ENCODE peak calls at places on chromosomes 7 and 10, in eight cellular contexts. One of them, this sample, is unnamed.

GRCh38 chr10:89301721-89302445 is at the start of gene IFIT2:
- DNase-seq in HEK293T: peak
- DNase-seq in islet precursor cell: no peak
- DNase-seq in naive B cell: peak
- DNase-seq in esophagus squamous epithelium: no peak
- DNase-seq in CD8-positive, alpha-beta memory T cell: peak
- DNase-seq in anterior cingulate cortex: no peak
- DNase-seq in T-helper 2 cell: no peak
- DNase-seq in this sample: peak

GRCh38 chr7:29288534-29289091 is 94.0 kb downstream of the CHN2 start:
- DNase-seq in CD8-positive, alpha-beta memory T cell: no peak
- DNase-seq in islet precursor cell: no peak
- DNase-seq in naive B cell: no peak
- DNase-seq in anterior cingulate cortex: no peak
- DNase-seq in HEK293T: no peak
- DNase-seq in esophagus squamous epithelium: no peak
- DNase-seq in T-helper 2 cell: no peak
- DNase-seq in this sample: no peak

GRCh38 chr7:120609136-120609753 is 248.7 kb downstream of the TSPAN12 start:
- DNase-seq in naive B cell: no peak
- DNase-seq in HEK293T: no peak
- DNase-seq in CD8-positive, alpha-beta memory T cell: no peak
- DNase-seq in islet precursor cell: no peak
- DNase-seq in anterior cingulate cortex: no peak
- DNase-seq in T-helper 2 cell: no peak
- DNase-seq in esophagus squamous epithelium: no peak
- DNase-seq in this sample: no peak

GRCh38 chr7:103106336-103107070 is 31.6 kb downstream of the ARMC10 start:
- DNase-seq in T-helper 2 cell: no peak
- DNase-seq in CD8-positive, alpha-beta memory T cell: no peak
- DNase-seq in islet precursor cell: peak
- DNase-seq in esophagus squamous epithelium: no peak
- DNase-seq in naive B cell: no peak
- DNase-seq in HEK293T: no peak
- DNase-seq in anterior cingulate cortex: no peak
- DNase-seq in this sample: peak

GRCh38 chr7:5237286-5237685 is 45.5 kb upstream of the SLC29A4 start:
- DNase-seq in naive B cell: no peak
- DNase-seq in CD8-positive, alpha-beta memory T cell: no peak
- DNase-seq in T-helper 2 cell: no peak
- DNase-seq in islet precursor cell: no peak
- DNase-seq in esophagus squamous epithelium: no peak
- DNase-seq in anterior cingulate cortex: peak
- DNase-seq in HEK293T: no peak
- DNase-seq in this sample: no peak

GRCh38 chr10:43204943-43205671 is 61.8 kb downstream of the RASGEF1A start:
- DNase-seq in esophagus squamous epithelium: no peak
- DNase-seq in anterior cingulate cortex: peak
- DNase-seq in T-helper 2 cell: peak
- DNase-seq in islet precursor cell: peak
- DNase-seq in HEK293T: peak
- DNase-seq in CD8-positive, alpha-beta memory T cell: no peak
- DNase-seq in naive B cell: peak
- DNase-seq in this sample: peak

GRCh38 chr7:129108583-129108982 is 35.9 kb upstream of the TSPAN33 start:
- DNase-seq in CD8-positive, alpha-beta memory T cell: no peak
- DNase-seq in esophagus squamous epithelium: no peak
- DNase-seq in anterior cingulate cortex: no peak
- DNase-seq in islet precursor cell: no peak
- DNase-seq in T-helper 2 cell: no peak
- DNase-seq in HEK293T: no peak
- DNase-seq in naive B cell: no peak
- DNase-seq in this sample: no peak

GRCh38 chr7:78284945-78285344 is 486.4 kb downstream of the PHTF2 start:
- DNase-seq in esophagus squamous epithelium: no peak
- DNase-seq in naive B cell: no peak
- DNase-seq in CD8-positive, alpha-beta memory T cell: no peak
- DNase-seq in HEK293T: no peak
- DNase-seq in anterior cingulate cortex: no peak
- DNase-seq in T-helper 2 cell: no peak
- DNase-seq in islet precursor cell: no peak
- DNase-seq in this sample: no peak

GRCh38 chr10:92677708-92678107 is 12.0 kb upstream of the HHEX start:
- DNase-seq in anterior cingulate cortex: no peak
- DNase-seq in CD8-positive, alpha-beta memory T cell: no peak
- DNase-seq in esophagus squamous epithelium: no peak
- DNase-seq in islet precursor cell: no peak
- DNase-seq in HEK293T: no peak
- DNase-seq in naive B cell: no peak
- DNase-seq in T-helper 2 cell: no peak
- DNase-seq in this sample: no peak

GRCh38 chr10:112332022-112332421 is 41.9 kb upstream of the ACSL5 start:
- DNase-seq in CD8-positive, alpha-beta memory T cell: no peak
- DNase-seq in T-helper 2 cell: no peak
- DNase-seq in esophagus squamous epithelium: no peak
- DNase-seq in islet precursor cell: no peak
- DNase-seq in HEK293T: no peak
- DNase-seq in anterior cingulate cortex: no peak
- DNase-seq in naive B cell: no peak
- DNase-seq in this sample: no peak

GRCh38 chr7:25846722-25847121 is 305.3 kb upstream of the NFE2L3 start:
- DNase-seq in anterior cingulate cortex: no peak
- DNase-seq in HEK293T: no peak
- DNase-seq in CD8-positive, alpha-beta memory T cell: no peak
- DNase-seq in naive B cell: no peak
- DNase-seq in islet precursor cell: no peak
- DNase-seq in T-helper 2 cell: no peak
- DNase-seq in esophagus squamous epithelium: no peak
- DNase-seq in this sample: no peak

GRCh38 chr10:74738985-74739567 is 87.3 kb upstream of the KAT6B start:
- DNase-seq in esophagus squamous epithelium: no peak
- DNase-seq in HEK293T: no peak
- DNase-seq in anterior cingulate cortex: no peak
- DNase-seq in CD8-positive, alpha-beta memory T cell: peak
- DNase-seq in islet precursor cell: no peak
- DNase-seq in naive B cell: peak
- DNase-seq in T-helper 2 cell: no peak
- DNase-seq in this sample: peak

GRCh38 chr7:122305475-122306319 is 1.1 kb upstream of the FEZF1 start:
- DNase-seq in HEK293T: peak
- DNase-seq in esophagus squamous epithelium: no peak
- DNase-seq in naive B cell: no peak
- DNase-seq in T-helper 2 cell: no peak
- DNase-seq in CD8-positive, alpha-beta memory T cell: no peak
- DNase-seq in islet precursor cell: peak
- DNase-seq in anterior cingulate cortex: no peak
- DNase-seq in this sample: no peak

GRCh38 chr10:128296608-128297007 is 170.4 kb upstream of the MKI67 start:
- DNase-seq in T-helper 2 cell: no peak
- DNase-seq in esophagus squamous epithelium: no peak
- DNase-seq in anterior cingulate cortex: no peak
- DNase-seq in naive B cell: no peak
- DNase-seq in CD8-positive, alpha-beta memory T cell: no peak
- DNase-seq in islet precursor cell: no peak
- DNase-seq in HEK293T: no peak
- DNase-seq in this sample: no peak

GRCh38 chr7:100545636-100546128 is 6.7 kb downstream of the AGFG2 start:
- DNase-seq in CD8-positive, alpha-beta memory T cell: peak
- DNase-seq in HEK293T: no peak
- DNase-seq in anterior cingulate cortex: no peak
- DNase-seq in T-helper 2 cell: no peak
- DNase-seq in islet precursor cell: peak
- DNase-seq in naive B cell: no peak
- DNase-seq in esophagus squamous epithelium: no peak
- DNase-seq in this sample: peak

GRCh38 chr7:137480824-137481365 is 137.4 kb upstream of the PTN start:
- DNase-seq in naive B cell: no peak
- DNase-seq in anterior cingulate cortex: no peak
- DNase-seq in T-helper 2 cell: no peak
- DNase-seq in CD8-positive, alpha-beta memory T cell: no peak
- DNase-seq in esophagus squamous epithelium: no peak
- DNase-seq in islet precursor cell: no peak
- DNase-seq in HEK293T: no peak
- DNase-seq in this sample: no peak

GRCh38 chr10:125414998-125415397 is 254.6 kb upstream of the CTBP2 start:
- DNase-seq in CD8-positive, alpha-beta memory T cell: no peak
- DNase-seq in esophagus squamous epithelium: no peak
- DNase-seq in T-helper 2 cell: no peak
- DNase-seq in islet precursor cell: no peak
- DNase-seq in naive B cell: no peak
- DNase-seq in anterior cingulate cortex: no peak
- DNase-seq in HEK293T: no peak
- DNase-seq in this sample: no peak

GRCh38 chr7:101172854-101173751 is 7.0 kb downstream of the NAT16 start:
- DNase-seq in esophagus squamous epithelium: no peak
- DNase-seq in islet precursor cell: no peak
- DNase-seq in CD8-positive, alpha-beta memory T cell: no peak
- DNase-seq in HEK293T: no peak
- DNase-seq in naive B cell: no peak
- DNase-seq in T-helper 2 cell: no peak
- DNase-seq in anterior cingulate cortex: no peak
- DNase-seq in this sample: peak

GRCh38 chr7:158353606-158354570 is 233.7 kb downstream of the PTPRN2 start:
- DNase-seq in HEK293T: peak
- DNase-seq in islet precursor cell: peak
- DNase-seq in naive B cell: no peak
- DNase-seq in esophagus squamous epithelium: no peak
- DNase-seq in T-helper 2 cell: no peak
- DNase-seq in anterior cingulate cortex: no peak
- DNase-seq in CD8-positive, alpha-beta memory T cell: no peak
- DNase-seq in this sample: peak

GRCh38 chr10:7666253-7667023 is at the start of gene ITIH5:
- DNase-seq in esophagus squamous epithelium: no peak
- DNase-seq in anterior cingulate cortex: no peak
- DNase-seq in CD8-positive, alpha-beta memory T cell: no peak
- DNase-seq in T-helper 2 cell: no peak
- DNase-seq in HEK293T: peak
- DNase-seq in naive B cell: no peak
- DNase-seq in islet precursor cell: peak
- DNase-seq in this sample: no peak

GRCh38 chr7:69598081-69598486 is at the start of gene AUTS2:
- DNase-seq in CD8-positive, alpha-beta memory T cell: peak
- DNase-seq in islet precursor cell: peak
- DNase-seq in T-helper 2 cell: no peak
- DNase-seq in anterior cingulate cortex: peak
- DNase-seq in HEK293T: peak
- DNase-seq in esophagus squamous epithelium: peak
- DNase-seq in naive B cell: peak
- DNase-seq in this sample: peak

GRCh38 chr10:14698487-14699170 is 76.1 kb downstream of the FAM107B start:
- DNase-seq in naive B cell: no peak
- DNase-seq in esophagus squamous epithelium: no peak
- DNase-seq in islet precursor cell: peak
- DNase-seq in T-helper 2 cell: no peak
- DNase-seq in HEK293T: no peak
- DNase-seq in anterior cingulate cortex: no peak
- DNase-seq in CD8-positive, alpha-beta memory T cell: no peak
- DNase-seq in this sample: no peak

GRCh38 chr10:24902400-24902728 is 50.0 kb downstream of the PRTFDC1 start:
- DNase-seq in esophagus squamous epithelium: no peak
- DNase-seq in CD8-positive, alpha-beta memory T cell: no peak
- DNase-seq in islet precursor cell: no peak
- DNase-seq in anterior cingulate cortex: no peak
- DNase-seq in naive B cell: no peak
- DNase-seq in HEK293T: no peak
- DNase-seq in T-helper 2 cell: no peak
- DNase-seq in this sample: no peak

GRCh38 chr7:42123716-42124115 is 113.3 kb downstream of the GLI3 start:
- DNase-seq in naive B cell: no peak
- DNase-seq in T-helper 2 cell: no peak
- DNase-seq in HEK293T: no peak
- DNase-seq in esophagus squamous epithelium: no peak
- DNase-seq in anterior cingulate cortex: no peak
- DNase-seq in islet precursor cell: no peak
- DNase-seq in CD8-positive, alpha-beta memory T cell: no peak
- DNase-seq in this sample: no peak